ENCODE peak calls at places on chromosomes 7 and 10, in four cellular contexts. I, C, F and T are unnamed samples. For H3K4me1, the result is how much of the 10 kb centered on the place peaks cover.

GRCh38 chr10:5198386-5198785 is 1.7 kb downstream of the AKR1C4 start:
- DNase-seq in F (no peak), C (no peak), I (no peak), T (no peak)

GRCh38 chr7:25647007-25647406 is 418.7 kb upstream of the NPVF start:
- DNase-seq in C (no peak), I (no peak), F (no peak), T (no peak)

GRCh38 chr7:30681262-30682130 is 760 bp downstream of the CRHR2 start:
- DNase-seq in F (no peak), I (peak), C (peak), T (no peak)

GRCh38 chr7:90715067-90715466 is 118.9 kb downstream of the CDK14 start:
- DNase-seq in F (no peak), C (no peak), I (no peak), T (no peak)

GRCh38 chr7:150378115-150378852 is 846 bp upstream of the ZNF775 start:
- DNase-seq in C (no peak), I (peak), F (peak), T (peak)

GRCh38 chr10:52639652-52640051 is 132.9 kb downstream of the MBL2 start:
- DNase-seq in C (no peak), F (no peak), I (no peak), T (no peak)

GRCh38 chr7:102927303-102927933 is 14.6 kb downstream of the LRRC17 start:
- DNase-seq in C (no peak), F (no peak), I (no peak), T (no peak)

GRCh38 chr10:113527181-113527580 is 25.7 kb upstream of the HABP2 start:
- DNase-seq in F (no peak), I (no peak), C (no peak), T (no peak)

GRCh38 chr10:5800782-5801181 is 12.5 kb downstream of the GDI2 start:
- DNase-seq in C (no peak), F (no peak), I (no peak), T (no peak)

GRCh38 chr10:11446895-11447294 is 164.6 kb downstream of the USP6NL start:
- DNase-seq in I (no peak), F (no peak), C (no peak), T (no peak)

GRCh38 chr7:156096806-156097538 is 284.7 kb upstream of the SHH start:
- DNase-seq in C (no peak), I (no peak), F (no peak), T (no peak)

GRCh38 chr10:97321032-97321806 is 2.1 kb downstream of the FRAT1 start:
- DNase-seq in C (peak), I (peak), F (peak), T (peak)

GRCh38 chr7:140263277-140263676 is 86.5 kb upstream of the KDM7A start:
- DNase-seq in F (no peak), C (no peak), I (no peak), T (no peak)

GRCh38 chr10:89001428-89002072 is 11.0 kb downstream of the FAS start:
- DNase-seq in I (peak), F (no peak), C (no peak), T (no peak)

GRCh38 chr7:85489498-85489897 is 302.6 kb upstream of the SEMA3D start:
- DNase-seq in I (no peak), C (no peak), F (no peak), T (no peak)

GRCh38 chr7:2631924-2632716 is at the start of gene TTYH3:
- DNase-seq in I (no peak), C (peak), F (peak), T (no peak)

GRCh38 chr10:93818086-93818485 is 60.4 kb downstream of the LGI1 start:
- DNase-seq in C (no peak), F (no peak), I (no peak), T (no peak)

GRCh38 chr7:31699050-31699449 is 12.0 kb downstream of the PPP1R17 start:
- DNase-seq in F (no peak), I (peak), C (no peak), T (no peak)

GRCh38 chr10:49398000-49398861 is 2.3 kb upstream of the DRGX start:
- DNase-seq in I (peak), C (peak), F (peak), T (peak)

GRCh38 chr7:148162808-148163207 is 427.8 kb upstream of the C7orf33 start:
- DNase-seq in I (no peak), F (no peak), C (no peak), T (no peak)

GRCh38 chr10:92279297-92279696 is 11.6 kb downstream of the CPEB3 start:
- DNase-seq in F (no peak), C (no peak), I (no peak), T (no peak)

GRCh38 chr10:63253040-63253439 is 119.9 kb downstream of the NRBF2 start:
- DNase-seq in I (no peak), F (no peak), C (no peak), T (no peak)

GRCh38 chr10:59082249-59082648 is 94.2 kb upstream of the PHYHIPL start:
- DNase-seq in F (no peak), C (no peak), I (no peak), T (no peak)

GRCh38 chr10:129764901-129765663 is 199.0 kb downstream of the EBF3 start:
- DNase-seq in F (no peak), C (peak), I (no peak), T (peak)

GRCh38 chr10:76329891-76330575 is 898.6 kb downstream of the LRMDA start:
- DNase-seq in I (no peak), F (no peak), C (no peak), T (no peak)

GRCh38 chr7:7577888-7578287 is 11.2 kb downstream of the MIOS start:
- DNase-seq in C (no peak), I (no peak), F (no peak), T (no peak)

GRCh38 chr7:112985377-112985987 is 101.1 kb downstream of the GPR85 start:
- DNase-seq in I (peak), C (no peak), F (no peak), T (no peak)

GRCh38 chr10:84540022-84540616 is 211.7 kb downstream of the CCSER2 start:
- DNase-seq in C (no peak), I (no peak), F (no peak), T (no peak)

DNA sequence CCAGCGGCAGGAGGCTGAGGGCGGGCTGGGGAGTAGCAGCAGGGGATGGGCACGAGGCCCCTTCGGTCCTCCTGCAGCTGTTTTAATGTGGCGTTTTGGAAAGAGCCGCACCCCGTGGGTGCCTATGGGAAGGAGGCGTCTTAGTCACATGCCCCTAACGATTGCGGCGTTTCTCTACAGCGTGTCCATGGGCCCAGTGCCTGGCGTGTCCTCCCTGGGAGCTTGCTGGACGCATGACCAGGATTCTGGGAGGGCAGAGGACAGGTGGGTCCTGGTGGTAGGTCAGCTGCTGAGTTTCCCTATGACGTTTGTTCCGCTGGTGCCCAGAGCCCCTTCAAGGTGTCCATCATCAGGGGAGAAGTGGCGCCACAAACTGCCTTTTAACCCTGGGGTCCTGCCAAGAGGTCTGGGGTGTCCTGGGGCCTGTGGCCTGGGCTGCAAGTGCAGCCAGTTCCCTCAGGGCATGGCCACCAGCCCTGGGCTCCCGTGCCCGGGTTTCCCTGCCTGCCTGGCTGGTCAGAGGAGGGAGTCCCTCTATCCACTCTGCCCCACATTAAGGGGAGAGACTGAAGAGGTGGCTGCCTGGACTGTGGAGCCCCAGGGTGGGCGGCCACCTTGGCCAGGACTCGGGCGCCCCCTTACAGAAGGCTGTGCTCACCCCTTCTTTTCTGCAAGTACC is 48.7 kb downstream of the PWWP2B start:
- DNase-seq in C (no peak), I (no peak), F (no peak), T (no peak)
- TF ChIP-seq CTCF in C (no peak), I (no peak), F (no peak), T (no peak)

GRCh38 chr7:16930958-16931357 is 49.2 kb upstream of the AGR3 start:
- DNase-seq in I (no peak), C (no peak), F (no peak), T (no peak)
- H3K4me1 ChIP-seq in I (under half), C (under half), F (under half), T (under half)

GRCh38 chr7:151631968-151632749 is 112.5 kb upstream of the RHEB start:
- DNase-seq in C (peak), F (peak), I (peak), T (peak)
- TF ChIP-seq CTCF in C (no peak), F (no peak), I (no peak), T (no peak)

GRCh38 chr7:50565977-50566376 is 772 bp upstream of the DDC start:
- DNase-seq in F (no peak), C (no peak), I (no peak), T (peak)

GRCh38 chr7:50564171-50564570 is 1.0 kb downstream of the DDC start:
- DNase-seq in C (no peak), F (no peak), I (no peak), T (peak)

GRCh38 chr7:50564630-50565558 is at the start of gene DDC:
- DNase-seq in F (no peak), I (no peak), C (no peak), T (peak)

GRCh38 chr7:50567715-50568261 is 2.6 kb upstream of the DDC start:
- DNase-seq in I (no peak), C (no peak), F (no peak), T (no peak)

DNA sequence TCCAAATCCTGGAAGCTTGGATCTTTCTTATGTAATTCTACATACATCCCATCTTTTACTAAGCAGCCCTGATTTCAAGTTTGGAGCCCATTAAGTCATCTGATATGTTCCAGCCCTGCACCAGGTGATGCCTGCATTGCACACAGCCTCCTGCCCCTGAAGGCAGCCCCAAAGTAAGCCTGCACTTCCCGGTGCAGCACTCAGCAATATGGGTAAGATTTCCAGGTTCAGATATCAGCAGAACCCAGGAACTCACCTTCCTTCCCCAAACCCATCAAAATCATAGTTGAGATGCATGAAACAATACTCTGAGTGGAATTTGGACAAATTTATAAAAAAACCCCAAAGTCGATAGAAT is 333 bp upstream of the DDC start:
- DNase-seq in I (no peak), F (no peak), C (no peak), T (no peak)
- H3K4me1 ChIP-seq in I (under half), F (under half), C (under half), T (under half)

GRCh38 chr10:105062881-105063280 is 421.8 kb downstream of the SORCS3 start:
- DNase-seq in C (no peak), F (no peak), I (no peak), T (no peak)

GRCh38 chr10:105068497-105068896 is 427.4 kb downstream of the SORCS3 start:
- DNase-seq in I (no peak), F (no peak), C (no peak), T (no peak)

DNA sequence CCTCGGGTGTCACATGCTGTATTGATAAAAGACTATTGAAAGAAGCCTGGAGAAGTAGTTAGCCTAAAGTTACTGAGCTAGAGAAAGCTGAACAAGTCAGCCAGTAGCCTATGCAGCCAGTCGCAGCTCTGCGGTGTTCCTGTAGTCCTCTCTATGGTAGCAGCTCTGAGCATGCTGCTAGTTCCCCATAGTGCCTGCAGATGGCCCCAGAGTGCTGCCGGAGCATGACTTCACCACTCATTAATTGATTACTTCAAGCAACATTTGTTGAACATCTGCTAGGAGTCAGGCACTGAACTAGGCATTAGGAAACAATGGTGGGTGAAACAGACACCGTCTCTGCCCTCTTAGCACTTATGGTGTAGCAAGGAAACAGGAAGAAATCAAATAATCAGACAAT is 422.7 kb downstream of the SORCS3 start:
- DNase-seq in I (peak), F (no peak), C (no peak), T (peak)
- TF ChIP-seq CTCF in I (peak), F (no peak), C (peak), T (peak)

GRCh38 chr7:27165089-27165654 is at the start of gene HOXA9:
- DNase-seq in C (peak), F (peak), I (peak), T (peak)

GRCh38 chr7:27164381-27165088 is 802 bp downstream of the HOXA9 start:
- DNase-seq in C (peak), F (peak), I (peak), T (no peak)

GRCh38 chr7:27162930-27163775 is 2.2 kb downstream of the HOXA9 start:
- DNase-seq in C (no peak), F (no peak), I (no peak), T (no peak)

GRCh38 chr7:27162548-27162848 is 2.8 kb downstream of the HOXA9 start:
- DNase-seq in C (no peak), I (no peak), F (no peak), T (no peak)

DNA sequence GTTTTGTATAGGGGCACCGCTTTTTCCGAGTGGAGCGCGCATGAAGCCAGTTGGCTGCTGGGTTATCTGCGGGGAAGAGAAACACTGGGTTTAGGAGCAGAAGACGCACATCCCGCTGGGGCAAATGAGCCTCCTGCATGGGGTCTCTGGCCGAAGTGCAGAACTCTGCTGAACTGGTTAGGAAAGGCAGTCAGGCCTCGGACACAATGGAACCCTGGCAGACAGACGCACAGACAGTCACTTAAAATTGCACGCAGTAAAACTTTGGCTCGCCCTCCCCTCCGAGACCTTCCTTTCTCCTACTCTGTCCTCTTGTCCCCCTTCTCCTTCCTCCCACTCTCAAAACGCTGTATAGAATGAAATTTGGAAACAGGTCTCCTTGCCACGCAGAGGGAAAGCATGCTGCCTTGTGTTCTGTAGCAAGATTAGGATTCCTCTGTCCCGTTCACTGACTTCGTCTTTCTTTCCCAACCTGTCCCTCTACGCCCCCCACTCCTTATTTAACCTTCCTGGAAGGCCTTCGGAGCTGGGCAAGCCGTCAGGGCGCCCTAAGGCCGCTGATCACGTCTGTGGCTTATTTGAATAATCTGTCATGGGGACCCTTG is 1.5 kb downstream of the HOXA9 start:
- DNase-seq in C (no peak), F (no peak), I (no peak), T (no peak)
- H3K4me1 ChIP-seq in C (under half), F (under half), I (under half), T (under half)

DNA sequence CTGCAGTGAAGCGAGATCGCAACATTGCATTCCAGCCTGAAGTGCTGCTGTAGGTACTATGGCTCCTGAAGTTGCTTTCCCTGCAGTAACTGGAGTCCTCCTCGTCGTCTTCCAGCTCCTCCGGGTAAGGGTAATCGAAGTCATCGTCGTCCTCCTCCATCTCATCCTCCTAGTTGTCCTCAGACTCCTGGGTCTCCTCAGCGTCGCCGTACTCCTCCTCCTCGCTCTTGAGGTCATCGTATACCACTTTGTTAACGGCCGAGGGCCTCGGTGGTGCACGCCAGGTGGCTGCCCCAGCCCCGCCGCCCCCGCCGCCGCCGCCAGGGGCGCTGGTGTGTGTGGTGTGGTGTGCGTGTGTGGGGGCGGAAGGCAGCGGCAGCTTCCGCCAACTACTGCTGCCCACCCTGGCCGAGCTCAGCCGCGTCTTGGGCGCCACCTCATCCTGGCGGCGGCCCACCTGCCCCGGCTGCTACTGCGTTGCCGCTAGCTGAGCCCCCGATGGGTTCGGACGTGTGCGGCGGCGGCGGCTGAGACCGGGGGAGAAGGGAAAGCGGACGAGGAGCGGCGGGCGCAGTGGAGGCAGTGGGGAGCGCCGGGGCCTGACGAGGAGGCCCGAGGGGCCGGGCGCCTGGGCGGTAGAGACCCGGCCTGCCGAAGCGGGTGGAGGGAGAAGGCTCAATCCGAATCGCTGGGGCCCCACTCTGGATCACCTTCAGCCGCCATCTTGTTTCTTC is 11.8 kb upstream of the ACBD5 start:
- DNase-seq in F (peak), I (peak), C (peak), T (peak)
- TF ChIP-seq CTCF in F (peak), I (peak), C (peak), T (peak)

GRCh38 chr10:103841519-103841918 is 13.9 kb downstream of the SH3PXD2A start:
- DNase-seq in C (no peak), I (no peak), F (no peak), T (no peak)
- H3K4me1 ChIP-seq in C (under half), I (under half), F (half or more), T (under half)

DNA sequence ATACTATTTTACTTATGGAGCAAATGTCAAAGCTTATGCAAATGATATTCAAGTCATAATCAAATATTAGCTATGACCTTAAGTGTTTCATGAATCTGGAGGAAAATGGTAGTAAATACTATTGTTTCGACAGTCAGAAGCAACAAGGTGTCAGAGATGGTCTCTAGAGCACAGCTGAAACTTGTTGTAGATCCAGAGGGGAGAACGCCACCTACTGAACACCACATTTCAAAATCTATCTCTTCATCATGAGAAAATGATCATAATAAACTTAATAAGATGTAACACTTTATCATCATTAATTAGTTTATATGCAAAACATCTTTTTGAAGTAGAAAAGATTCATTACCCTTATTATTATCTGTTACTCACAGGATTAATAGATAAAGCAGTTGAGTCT is 418.7 kb downstream of the GATA3 start:
- DNase-seq in F (no peak), C (no peak), I (no peak), T (no peak)
- TF ChIP-seq CTCF in F (peak), C (no peak), I (peak), T (no peak)